ENCODE peak calls at places on chromosomes 13 and 19, in four cellular contexts. J, V, T and I are unnamed samples.

GRCh38 chr13:112697756-112698655 is 8.2 kb downstream of the ATP11A start:
- DNase-seq in T (no peak), V (no peak), J (peak; percentile 47), I (no peak)

GRCh38 chr13:32023698-32024097 is 7.9 kb upstream of the FRY start:
- DNase-seq in J (no peak), V (no peak), T (no peak), I (no peak)

GRCh38 chr19:35120492-35120891 is 4.9 kb downstream of the FXYD3 start:
- DNase-seq in V (no peak), J (peak; percentile 62), T (no peak), I (no peak)

GRCh38 chr13:48653074-48654054 is at the start of gene CYSLTR2:
- DNase-seq in V (peak; percentile 16), J (peak; percentile 69), T (no peak), I (peak; percentile 18)

GRCh38 chr13:29684441-29684840 is 89.0 kb upstream of the SLC7A1 start:
- DNase-seq in T (no peak), V (no peak), J (no peak), I (no peak)

GRCh38 chr19:41530184-41530534 is 45.8 kb upstream of the CEACAM21 start:
- DNase-seq in T (no peak), J (no peak), V (no peak), I (no peak)

GRCh38 chr19:55156202-55157063 is 1.1 kb downstream of the TNNI3 start:
- DNase-seq in T (peak; percentile 72), J (no peak), V (no peak), I (peak; percentile 62)

GRCh38 chr19:48292798-48293197 is 22.9 kb downstream of the ZNF114 start:
- DNase-seq in V (no peak), J (peak; percentile 30), T (no peak), I (no peak)

GRCh38 chr19:18473003-18473705 is 35.2 kb upstream of the ISYNA1 start:
- DNase-seq in J (no peak), T (no peak), V (no peak), I (no peak)

GRCh38 chr13:65901723-65902122 is 1328.4 kb downstream of the PCDH9 start:
- DNase-seq in V (no peak), T (no peak), J (no peak), I (no peak)

GRCh38 chr19:27851002-27851481 is 1361.9 kb downstream of the UQCRFS1 start:
- DNase-seq in T (no peak), V (no peak), J (no peak), I (no peak)

GRCh38 chr19:38433268-38433733 is at the start of gene RYR1:
- DNase-seq in V (peak; percentile 72), J (peak; percentile 11), T (peak; percentile 76), I (peak; percentile 73)

GRCh38 chr13:79450110-79450509 is 30.8 kb upstream of the NDFIP2 start:
- DNase-seq in T (no peak), J (no peak), V (no peak), I (peak; percentile 70)

GRCh38 chr13:91767681-91768080 is 369.3 kb downstream of the GPC5 start:
- DNase-seq in V (no peak), J (peak; percentile 4), T (no peak), I (no peak)

GRCh38 chr13:41905600-41906254 is 55.2 kb downstream of the VWA8 start:
- DNase-seq in T (peak; percentile 47), J (peak; percentile 35), V (no peak), I (no peak)

GRCh38 chr13:22447132-22447886 is 733.5 kb upstream of the SGCG start:
- DNase-seq in T (no peak), V (no peak), J (no peak), I (no peak)

GRCh38 chr13:30376426-30377311 is 45.6 kb upstream of the UBE2L5 start:
- DNase-seq in T (peak; percentile 68), J (no peak), V (peak; percentile 69), I (peak; percentile 83)

GRCh38 chr19:4089400-4089908 is 22.8 kb upstream of the ZBTB7A start:
- DNase-seq in V (peak; percentile 63), T (peak; percentile 82), J (no peak), I (peak; percentile 88)

GRCh38 chr13:27004866-27005265 is 166.7 kb downstream of the USP12 start:
- DNase-seq in J (no peak), T (no peak), V (no peak), I (no peak)

GRCh38 chr19:28170066-28170465 is 1042.9 kb downstream of the UQCRFS1 start:
- DNase-seq in J (no peak), T (no peak), V (no peak), I (no peak)

GRCh38 chr13:43285891-43286602 is 262.7 kb downstream of the DNAJC15 start:
- DNase-seq in J (no peak), T (no peak), V (no peak), I (no peak)

GRCh38 chr13:99721606-99722384 is 220.5 kb downstream of the TM9SF2 start:
- DNase-seq in J (no peak), T (no peak), V (no peak), I (no peak)

GRCh38 chr13:97478247-97478646 is 44.3 kb downstream of the RAP2A start:
- DNase-seq in T (no peak), V (no peak), J (no peak), I (no peak)
- TF ChIP-seq CTCF in T (no peak), V (no peak), J (no peak), I (no peak)

DNA sequence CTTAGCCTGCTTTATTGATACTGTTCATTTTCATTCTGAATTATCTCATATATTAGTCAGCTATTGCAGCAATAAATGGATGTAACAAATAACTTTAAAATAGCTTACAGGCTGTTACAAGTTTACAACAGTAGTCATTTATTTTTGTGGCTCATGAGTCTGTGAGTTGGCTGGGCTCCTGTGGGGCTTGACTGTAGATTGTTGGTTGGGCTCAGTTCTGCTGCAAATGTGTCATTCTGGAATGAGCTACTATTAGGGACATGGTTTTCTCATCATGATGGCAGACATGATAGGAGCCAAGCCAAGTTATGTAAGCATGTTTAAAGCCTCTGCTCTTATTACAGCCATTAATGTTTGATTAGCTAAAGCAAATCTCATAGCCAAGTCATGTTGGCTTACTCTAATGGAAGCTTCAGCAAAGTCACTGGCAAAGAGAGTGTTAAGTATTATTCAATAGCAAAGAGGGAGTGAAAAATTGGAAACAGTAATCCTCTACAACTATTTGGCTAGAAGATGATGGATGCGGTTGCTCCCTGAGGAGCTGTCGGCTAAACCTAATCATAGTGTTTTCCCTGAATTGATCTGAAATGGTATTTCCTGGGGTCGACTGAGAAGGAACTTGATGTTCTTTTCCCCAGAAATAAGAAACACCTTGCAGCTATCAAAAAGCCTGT is 391.3 kb downstream of the TDRD3 start:
- DNase-seq in T (no peak), J (no peak), V (no peak), I (no peak)
- TF ChIP-seq CTCF in T (no peak), J (no peak), V (no peak), I (no peak)

GRCh38 chr19:49530708-49531107 is 2.9 kb downstream of the RCN3 start:
- DNase-seq in V (no peak), T (no peak), J (no peak), I (no peak)

GRCh38 chr19:49538643-49539042 is 10.8 kb downstream of the RCN3 start:
- DNase-seq in T (no peak), J (no peak), V (no peak), I (no peak)

GRCh38 chr19:49536921-49537462 is 9.2 kb downstream of the RCN3 start:
- DNase-seq in T (no peak), J (no peak), V (no peak), I (no peak)

GRCh38 chr19:49534632-49535385 is 7.0 kb downstream of the RCN3 start:
- DNase-seq in J (no peak), V (no peak), T (no peak), I (peak; percentile 32)

GRCh38 chr19:49533551-49534488 is 6.0 kb downstream of the RCN3 start:
- DNase-seq in J (peak; percentile 44), T (peak; percentile 83), V (peak; percentile 87), I (peak; percentile 88)
- TF ChIP-seq CTCF in J (peak; percentile 8), T (peak; percentile 43), V (peak; percentile 64), I (peak; percentile 65)

GRCh38 chr13:28375250-28375930 is 119.5 kb downstream of the FLT1 start:
- DNase-seq in V (no peak), T (no peak), J (no peak), I (no peak)

GRCh38 chr13:28380319-28380718 is 114.6 kb downstream of the FLT1 start:
- DNase-seq in T (no peak), J (no peak), V (no peak), I (no peak)

GRCh38 chr13:28373803-28374202 is 121.1 kb downstream of the FLT1 start:
- DNase-seq in T (no peak), V (no peak), J (peak; percentile 49), I (no peak)

GRCh38 chr13:28379371-28380083 is 115.4 kb downstream of the FLT1 start:
- DNase-seq in T (no peak), J (no peak), V (no peak), I (no peak)

DNA sequence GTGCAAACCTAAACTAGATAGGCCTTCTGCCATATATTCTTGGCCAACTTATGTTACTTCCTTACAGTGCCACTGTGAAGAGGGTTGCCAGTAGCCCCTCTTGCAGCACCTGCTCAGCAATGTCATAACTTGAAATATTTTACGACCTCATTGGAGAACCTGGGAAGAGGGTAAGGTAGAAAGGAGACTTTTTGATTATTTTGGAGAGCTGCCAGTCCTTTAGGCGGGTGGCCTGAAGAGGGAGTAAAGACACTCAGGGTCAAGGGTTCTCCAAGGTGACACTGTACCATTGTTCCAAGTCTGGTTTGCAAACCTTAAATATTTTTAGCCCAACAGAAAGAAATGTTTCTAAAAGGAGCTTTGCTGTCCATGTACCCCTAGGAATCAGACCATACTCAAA is 118.3 kb downstream of the FLT1 start:
- DNase-seq in V (no peak), J (no peak), T (no peak), I (no peak)
- TF ChIP-seq CTCF in V (no peak), J (no peak), T (no peak), I (no peak)

GRCh38 chr19:43506629-43507028 is 2.1 kb upstream of the PHLDB3 start:
- DNase-seq in J (no peak), V (no peak), T (no peak), I (no peak)

GRCh38 chr19:43505186-43505456 is 575 bp upstream of the PHLDB3 start:
- DNase-seq in T (no peak), V (no peak), J (no peak), I (no peak)

GRCh38 chr19:43503501-43504425 is 783 bp downstream of the PHLDB3 start:
- DNase-seq in V (peak; percentile 98), J (peak; percentile 90), T (peak; percentile 100), I (peak; percentile 100)

GRCh38 chr19:43505941-43506340 is 1.4 kb upstream of the PHLDB3 start:
- DNase-seq in T (no peak), V (no peak), J (no peak), I (no peak)

DNA sequence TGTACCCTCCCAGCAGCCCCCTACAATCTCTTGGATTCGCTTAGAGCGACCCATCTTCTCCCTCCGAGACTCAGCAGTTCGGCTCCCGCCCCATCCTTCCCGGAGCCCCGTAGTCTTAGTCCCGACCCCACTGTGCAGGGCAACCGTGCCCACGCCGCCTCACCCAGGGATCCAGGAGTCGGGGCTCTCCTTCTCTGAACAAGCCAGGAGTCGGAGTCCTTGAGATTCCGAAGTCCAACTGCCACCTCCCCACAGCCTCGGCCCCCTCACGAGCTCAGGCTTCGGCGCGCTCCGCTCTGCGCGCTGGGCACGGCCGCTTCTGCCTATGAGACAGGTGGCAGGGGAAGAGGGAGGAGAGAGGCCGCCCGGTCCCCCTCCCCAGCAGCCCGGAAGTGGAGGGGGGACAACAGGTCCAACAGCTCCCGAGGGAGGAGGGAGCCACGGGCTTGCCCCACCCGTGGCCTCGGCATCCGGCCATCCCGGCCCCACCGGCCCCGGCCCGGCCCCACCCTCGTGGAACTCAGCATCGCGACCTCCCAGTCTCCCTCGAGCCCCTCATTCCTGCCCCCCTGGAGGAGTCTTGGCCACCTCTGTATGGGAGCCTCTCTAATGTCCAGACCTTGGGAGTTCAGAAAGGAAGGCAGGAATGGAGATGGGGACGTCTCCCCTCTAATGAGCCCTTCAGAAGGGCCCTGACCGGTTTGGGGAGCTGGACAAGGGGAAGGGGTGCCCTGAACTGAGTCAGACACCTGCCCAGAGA is at the start of gene PHLDB3:
- DNase-seq in V (peak; percentile 59), T (peak; percentile 40), J (no peak), I (peak; percentile 62)
- TF ChIP-seq CTCF in V (no peak), T (no peak), J (no peak), I (no peak)